ENCODE peak calls at places on chromosome 13, in six cellular contexts. N is AG10803, Y is stomach, I is left ventricle myocardium inferior, B is neural crest cell, H is AG09319. C is an unnamed sample.

GRCh38 chr13:39811051-39811450 is 155.6 kb downstream of the COG6 start:
- DNase-seq in Y (no peak), H (no peak), I (no peak), B (no peak), N (no peak), C (no peak)

GRCh38 chr13:57582032-57582431 is 49.5 kb upstream of the PCDH17 start:
- DNase-seq in N (no peak), Y (no peak), B (no peak), H (no peak), I (no peak), C (no peak)

GRCh38 chr13:94620286-94620896 is 18.7 kb downstream of the GPR180 start:
- DNase-seq in H (no peak), I (no peak), B (peak), Y (no peak), N (peak), C (peak)

GRCh38 chr13:36858285-36858684 is 39.3 kb downstream of the RFXAP start:
- DNase-seq in H (peak), Y (no peak), N (peak), I (no peak), B (no peak), C (peak)

GRCh38 chr13:91119643-91120042 is 227.8 kb upstream of the MIR17HG start:
- DNase-seq in H (no peak), I (no peak), B (no peak), N (no peak), Y (no peak), C (no peak)

GRCh38 chr13:59391696-59392095 is 772.0 kb downstream of the DIAPH3 start:
- DNase-seq in H (peak), B (peak), I (no peak), Y (peak), N (peak), C (peak)

GRCh38 chr13:76223565-76223964 is 587.4 kb downstream of the LMO7 start:
- DNase-seq in Y (no peak), I (no peak), N (no peak), B (no peak), H (no peak), C (no peak)

GRCh38 chr13:59545007-59545406 is 618.7 kb downstream of the DIAPH3 start:
- DNase-seq in N (no peak), H (no peak), I (no peak), Y (no peak), B (no peak), C (peak)

GRCh38 chr13:100280681-100281080 is 191.8 kb downstream of the PCCA start:
- DNase-seq in Y (no peak), I (no peak), B (no peak), H (no peak), N (peak), C (no peak)

GRCh38 chr13:36712785-36713184 is 39.0 kb downstream of the SERTM1 start:
- DNase-seq in H (peak), Y (no peak), N (peak), I (no peak), B (no peak), C (peak)

GRCh38 chr13:109672545-109672944 is 113.8 kb downstream of the IRS2 start:
- DNase-seq in N (peak), B (no peak), I (no peak), Y (no peak), H (peak), C (no peak)

GRCh38 chr13:90717451-90717936 is 630.0 kb upstream of the MIR17HG start:
- DNase-seq in I (no peak), B (no peak), N (peak), H (peak), Y (no peak), C (no peak)

GRCh38 chr13:97568850-97569249 is 134.9 kb downstream of the RAP2A start:
- DNase-seq in H (no peak), I (no peak), Y (peak), N (no peak), B (no peak), C (no peak)

GRCh38 chr13:27619711-27620376 is 485 bp downstream of the LNX2 start:
- DNase-seq in N (peak), B (peak), I (peak), H (no peak), Y (no peak), C (peak)

GRCh38 chr13:109785141-109785891 is 1.1 kb downstream of the IRS2 start:
- DNase-seq in I (peak), N (peak), B (peak), Y (peak), H (no peak), C (peak)

GRCh38 chr13:27639186-27639585 is 17.5 kb downstream of the POLR1D start:
- DNase-seq in H (no peak), Y (no peak), N (no peak), B (no peak), I (no peak), C (no peak)

GRCh38 chr13:84570831-84571230 is 688.6 kb upstream of the SLITRK1 start:
- DNase-seq in N (no peak), H (no peak), Y (no peak), I (no peak), B (no peak), C (no peak)

GRCh38 chr13:63433546-63434150 is 2018.0 kb upstream of the PCDH20 start:
- DNase-seq in H (no peak), Y (no peak), I (no peak), B (no peak), N (no peak), C (no peak)

GRCh38 chr13:74554581-74555290 is 420.5 kb upstream of the KLF12 start:
- DNase-seq in B (no peak), I (no peak), N (no peak), H (no peak), Y (no peak), C (peak)

GRCh38 chr13:100610399-100611347 is 22.1 kb upstream of the GGACT start:
- DNase-seq in N (no peak), H (no peak), Y (no peak), I (no peak), B (no peak), C (no peak)

DNA sequence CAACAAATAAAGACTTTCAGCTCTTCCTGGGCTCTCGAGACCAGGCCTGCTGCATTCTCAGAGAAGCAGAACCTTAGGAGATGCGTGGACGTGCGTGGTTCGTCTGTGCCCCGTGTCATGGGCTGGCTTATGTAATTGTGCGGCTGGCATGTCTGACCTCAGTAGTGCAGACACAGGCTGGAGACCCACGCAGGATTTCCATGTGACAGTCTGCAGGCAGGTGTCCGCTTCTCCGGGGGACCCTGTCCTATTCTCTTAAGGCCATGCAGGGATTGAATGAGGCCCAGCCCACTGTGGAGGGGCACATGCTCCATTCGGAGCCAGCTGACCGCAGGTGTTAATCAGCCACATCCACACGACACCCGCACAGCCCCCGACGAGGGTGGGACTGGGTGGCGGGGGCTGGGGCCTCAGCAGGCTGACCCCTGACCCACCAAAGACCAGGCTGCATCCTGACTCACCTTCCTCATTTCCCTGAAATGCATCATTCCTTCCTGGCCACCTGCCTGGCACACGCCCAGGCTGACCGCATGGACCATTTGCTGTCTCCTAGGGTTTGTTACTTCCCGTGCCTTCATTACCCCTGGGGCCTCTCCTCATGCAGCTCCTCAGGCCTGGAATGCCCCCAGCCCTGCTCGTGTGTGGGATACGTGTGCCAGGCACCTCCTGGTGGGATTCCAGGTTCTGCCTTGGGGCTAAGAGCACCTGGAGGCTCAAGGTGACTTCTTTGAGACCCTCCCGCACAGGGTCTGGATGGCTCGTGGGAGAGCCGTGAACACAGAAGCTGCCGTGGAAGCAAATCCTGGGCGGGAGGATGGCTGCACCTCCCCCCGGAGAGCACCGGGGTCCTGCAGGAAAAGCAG is 10.7 kb upstream of the MCF2L start:
- DNase-seq in I (no peak), H (no peak), N (no peak), Y (no peak), B (no peak), C (no peak)
- TF ChIP-seq CTCF in I (no peak), H (no peak), N (no peak), Y (no peak), B (no peak), C (no peak)

GRCh38 chr13:53200498-53201453 is 172.2 kb downstream of the OLFM4 start:
- DNase-seq in Y (peak), H (no peak), N (peak), I (peak), B (peak), C (peak)
- TF ChIP-seq CTCF in Y (no peak), H (peak), N (peak), I (peak), B (peak), C (no peak)

GRCh38 chr13:47592256-47592655 is 408.8 kb downstream of the SUCLA2 start:
- DNase-seq in Y (no peak), N (no peak), I (no peak), H (no peak), B (no peak), C (no peak)

GRCh38 chr13:47598340-47598911 is 402.6 kb downstream of the SUCLA2 start:
- DNase-seq in Y (no peak), B (no peak), N (peak), H (no peak), I (no peak), C (no peak)

DNA sequence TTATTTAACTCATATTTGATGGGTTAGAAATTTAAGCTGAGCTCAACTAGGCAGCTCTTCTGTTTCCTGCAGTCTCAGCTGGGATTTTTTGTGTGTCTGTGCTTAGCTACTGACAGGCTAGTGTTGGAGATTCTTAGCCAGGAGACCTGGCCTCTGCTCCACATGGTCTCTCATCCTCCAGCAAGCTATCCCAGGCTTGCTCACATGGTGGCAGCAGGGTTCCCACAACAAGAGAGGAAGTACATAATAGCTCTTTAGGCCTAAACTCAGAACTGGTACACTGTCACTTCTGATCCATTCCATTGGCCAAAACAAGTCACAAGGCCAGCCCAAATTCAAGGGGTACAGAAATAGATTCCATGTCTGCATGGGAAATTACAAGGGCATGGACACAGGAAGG is 406.2 kb downstream of the SUCLA2 start:
- DNase-seq in Y (no peak), B (no peak), I (no peak), N (no peak), H (no peak), C (no peak)
- TF ChIP-seq CTCF in Y (no peak), B (peak), I (no peak), N (no peak), H (no peak), C (peak)

DNA sequence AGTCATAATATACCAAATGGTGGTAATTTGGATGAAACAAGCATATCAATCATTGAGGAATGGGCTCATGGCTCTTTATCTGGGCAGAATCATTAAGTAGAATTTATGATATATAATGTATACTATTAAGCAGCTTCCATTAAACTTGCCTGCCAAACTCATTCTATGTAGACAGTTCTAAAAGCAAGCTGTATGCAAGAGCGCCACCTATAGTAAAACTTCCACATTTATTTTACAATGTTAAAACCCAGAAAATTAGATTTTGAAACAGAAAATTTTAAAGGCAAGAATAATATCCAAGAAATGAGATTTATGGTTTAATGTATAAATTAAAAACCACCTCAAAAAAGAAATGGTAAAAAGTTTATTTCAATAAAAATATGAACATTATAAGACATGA is 161.5 kb downstream of the MZT1 start:
- DNase-seq in B (no peak), Y (no peak), H (no peak), I (no peak), N (peak), C (peak)
- TF ChIP-seq CTCF in B (peak), Y (no peak), H (peak), I (peak), N (peak), C (peak)